ENCODE peak calls at places on chromosome 10, in eight cellular contexts. J is aorta, O is uterus, N is body of pancreas, W is heart right ventricle, V is small intestine, C is brain microvascular endothelial cell, H is ovary. U is an unnamed sample.
A peak's percentile ranks its signal among the peaks of the same experiment; 100 is the strongest.

GRCh38 chr10:123213192-123213591 is 59.0 kb downstream of the BUB3 start:
- DNase-seq in N (no peak), O (no peak), V (no peak), H (no peak), J (no peak), C (no peak), W (no peak), U (no peak)

GRCh38 chr10:63240807-63241206 is 107.7 kb downstream of the NRBF2 start:
- DNase-seq in O (no peak), W (no peak), H (no peak), C (no peak), N (no peak), V (no peak), J (no peak), U (no peak)

GRCh38 chr10:43198682-43199005 is 60.4 kb downstream of the CSGALNACT2 start:
- DNase-seq in J (peak; percentile 27), V (no peak), N (no peak), W (no peak), H (no peak), C (no peak), O (peak; percentile 3), U (no peak)

GRCh38 chr10:125083576-125083920 is 76.8 kb downstream of the CTBP2 start:
- DNase-seq in N (peak; percentile 40), H (peak; percentile 29), W (peak; percentile 36), V (no peak), C (peak; percentile 95), J (peak; percentile 86), O (no peak), U (no peak)

GRCh38 chr10:114629824-114630430 is 28.1 kb downstream of the ABLIM1 start:
- DNase-seq in C (no peak), V (no peak), O (no peak), J (no peak), H (no peak), W (no peak), N (no peak), U (no peak)

GRCh38 chr10:47190301-47190700 is 109.7 kb upstream of the GDF10 start:
- DNase-seq in V (no peak), O (no peak), N (no peak), J (no peak), C (no peak), W (no peak), H (no peak), U (no peak)

GRCh38 chr10:7417103-7417623 is 6.3 kb upstream of the SFMBT2 start:
- DNase-seq in H (no peak), N (no peak), J (no peak), W (no peak), O (no peak), C (peak; percentile 12), V (peak; percentile 20), U (no peak)

GRCh38 chr10:88205842-88206446 is 342.5 kb downstream of the PTEN start:
- DNase-seq in V (no peak), J (no peak), N (no peak), O (no peak), C (no peak), W (no peak), H (no peak), U (no peak)

GRCh38 chr10:5522913-5523560 is 1.7 kb upstream of the CALML3 start:
- DNase-seq in C (no peak), N (no peak), O (no peak), J (peak; percentile 69), H (no peak), W (no peak), V (no peak), U (no peak)

GRCh38 chr10:129845081-129845823 is 118.8 kb downstream of the EBF3 start:
- DNase-seq in H (no peak), C (no peak), V (no peak), N (no peak), O (no peak), J (no peak), W (no peak), U (peak; percentile 64)

GRCh38 chr10:88689366-88689765 is 16.7 kb upstream of the LIPK start:
- DNase-seq in H (no peak), O (no peak), W (no peak), V (no peak), J (no peak), C (no peak), N (no peak), U (no peak)

GRCh38 chr10:55631071-55631654 is 729.9 kb downstream of the ZWINT start:
- DNase-seq in J (peak; percentile 81), O (peak; percentile 18), N (peak; percentile 60), W (peak; percentile 47), V (peak; percentile 63), C (peak; percentile 4), H (peak; percentile 34), U (no peak)

GRCh38 chr10:127694580-127695193 is 42.3 kb upstream of the FOXI2 start:
- DNase-seq in C (no peak), W (no peak), H (no peak), N (peak; percentile 3), J (no peak), O (no peak), V (peak; percentile 16), U (no peak)

GRCh38 chr10:29141761-29142160 is 147.1 kb upstream of the LYZL1 start:
- DNase-seq in N (peak; percentile 21), C (no peak), H (no peak), V (no peak), O (no peak), J (no peak), W (no peak), U (no peak)

GRCh38 chr10:13960603-13961002 is 370.1 kb downstream of the FRMD4A start:
- DNase-seq in W (no peak), V (no peak), C (no peak), H (no peak), J (no peak), O (no peak), N (no peak), U (no peak)

GRCh38 chr10:75197906-75198305 is 12.7 kb upstream of the VDAC2 start:
- DNase-seq in W (no peak), O (no peak), J (no peak), H (no peak), V (no peak), C (no peak), N (no peak), U (no peak)

GRCh38 chr10:86868353-86868752 is 89.1 kb downstream of the MMRN2 start:
- DNase-seq in W (no peak), J (no peak), O (no peak), V (no peak), N (no peak), C (peak; percentile 16), H (peak; percentile 51), U (peak; percentile 52)

GRCh38 chr10:99595770-99596465 is 24.3 kb downstream of the SLC25A28 start:
- DNase-seq in J (no peak), C (no peak), W (no peak), V (peak; percentile 24), O (no peak), N (no peak), H (no peak), U (no peak)
- H3K27ac ChIP-seq in J (no peak overlapping the region), C (no peak overlapping the region), W (no peak overlapping the region), V (peak overlapping the region; percentile 64), O (no peak overlapping the region), N (no peak overlapping the region), H (no peak overlapping the region), U (no peak overlapping the region)

GRCh38 chr10:49257626-49258350 is 41.2 kb upstream of the C10orf71 start:
- DNase-seq in O (no peak), N (no peak), V (no peak), J (no peak), C (no peak), W (no peak), H (no peak), U (no peak)
- H3K27ac ChIP-seq in O (no peak overlapping the region), N (no peak overlapping the region), V (no peak overlapping the region), J (no peak overlapping the region), C (no peak overlapping the region), W (no peak overlapping the region), H (no peak overlapping the region), U (no peak overlapping the region)

GRCh38 chr10:79088176-79088575 is 19.4 kb downstream of the ZMIZ1 start:
- DNase-seq in H (no peak), O (no peak), J (no peak), V (peak; percentile 24), N (peak; percentile 84), C (no peak), W (no peak), U (no peak)
- H3K27ac ChIP-seq in H (no peak overlapping the region), O (peak overlapping the region; percentile 33), J (no peak overlapping the region), V (no peak overlapping the region), N (peak overlapping the region; percentile 61), C (no peak overlapping the region), W (peak overlapping the region; percentile 63), U (no peak overlapping the region)

GRCh38 chr10:45419673-45420020 is 45.6 kb downstream of the ALOX5 start:
- DNase-seq in N (no peak), J (no peak), O (no peak), H (no peak), C (no peak), V (no peak), W (peak; percentile 50), U (no peak)

GRCh38 chr10:45418417-45418858 is 44.4 kb downstream of the ALOX5 start:
- DNase-seq in N (no peak), W (peak; percentile 34), J (no peak), O (no peak), C (no peak), H (no peak), V (no peak), U (no peak)

GRCh38 chr10:45418859-45419672 is 45.0 kb downstream of the ALOX5 start:
- DNase-seq in N (peak; percentile 57), H (peak; percentile 60), V (peak; percentile 16), W (peak; percentile 73), O (peak; percentile 56), C (peak; percentile 15), J (peak; percentile 87), U (no peak)

GRCh38 chr10:45416603-45417002 is 42.6 kb downstream of the ALOX5 start:
- DNase-seq in J (no peak), H (no peak), W (no peak), C (no peak), O (no peak), V (no peak), N (no peak), U (no peak)

DNA sequence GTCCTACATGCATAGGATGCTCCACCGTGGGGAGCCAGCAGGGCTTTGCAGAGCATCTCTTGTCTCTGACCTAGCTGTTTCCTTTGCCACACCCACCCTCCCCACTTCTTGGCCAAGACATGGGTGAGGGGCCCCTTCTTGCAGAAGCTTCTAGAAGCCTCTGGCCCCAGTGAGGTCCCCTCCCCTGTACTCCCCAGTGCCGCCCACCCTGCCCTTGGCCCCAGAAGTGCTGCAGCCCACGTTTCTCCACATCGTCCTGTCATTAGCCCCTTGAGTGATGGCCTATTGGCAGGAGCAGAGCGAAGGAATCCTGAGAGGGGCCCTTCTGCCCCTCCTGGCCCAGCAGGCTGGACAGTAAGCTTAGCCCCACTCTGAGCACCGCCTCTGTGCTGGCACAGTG is 43.7 kb downstream of the ALOX5 start:
- DNase-seq in N (no peak), H (no peak), C (no peak), J (no peak), V (no peak), O (no peak), W (no peak), U (no peak)
- H3K27ac ChIP-seq in N (no peak overlapping the region), H (no peak overlapping the region), C (no peak overlapping the region), J (no peak overlapping the region), V (peak overlapping the region; percentile 90), O (peak overlapping the region; percentile 83), W (peak overlapping the region; percentile 97), U (no peak overlapping the region)